ENCODE peak calls at places on chromosomes 16 and 17, in six cellular contexts. W, T, Y, V, J and P are unnamed samples.

GRCh38 chr16:25012525-25012991 is 2.6 kb downstream of the ARHGAP17 start:
- DNase-seq in W (no peak), T (no peak), Y (no peak), V (no peak), J (no peak), P (no peak)

GRCh38 chr16:70563571-70563970 is 40.0 kb downstream of the SF3B3 start:
- DNase-seq in W (no peak), T (no peak), Y (no peak), V (no peak), J (no peak), P (no peak)

GRCh38 chr16:66681676-66682075 is 14.9 kb downstream of the CMTM4 start:
- DNase-seq in W (no peak), T (no peak), Y (peak), V (no peak), J (no peak), P (no peak)

GRCh38 chr16:74107795-74108610 is 188.6 kb upstream of the PSMD7 start:
- DNase-seq in W (no peak), T (no peak), Y (no peak), V (no peak), J (no peak), P (no peak)

GRCh38 chr16:23434380-23434779 is 18.6 kb downstream of the COG7 start:
- DNase-seq in W (no peak), T (peak), Y (no peak), V (no peak), J (no peak), P (no peak)

GRCh38 chr16:53224932-53225533 is 170.2 kb downstream of the CHD9 start:
- DNase-seq in W (no peak), T (no peak), Y (no peak), V (no peak), J (no peak), P (no peak)

GRCh38 chr16:22373662-22374310 is 633 bp downstream of the CDR2 start:
- DNase-seq in W (peak), T (peak), Y (peak), V (peak), J (peak), P (no peak)

GRCh38 chr17:27858621-27859305 is 34.4 kb downstream of the LYRM9 start:
- DNase-seq in W (no peak), T (no peak), Y (no peak), V (no peak), J (no peak), P (no peak)

GRCh38 chr16:74936902-74937560 is 47.9 kb downstream of the WDR59 start:
- DNase-seq in W (no peak), T (no peak), Y (peak), V (no peak), J (no peak), P (no peak)

GRCh38 chr16:8916541-8917225 is 34.5 kb downstream of the LITAFD start:
- DNase-seq in W (no peak), T (no peak), Y (no peak), V (no peak), J (no peak), P (no peak)

GRCh38 chr17:80504671-80505413 is 28.4 kb upstream of the NPTX1 start:
- DNase-seq in W (no peak), T (no peak), Y (no peak), V (no peak), J (no peak), P (no peak)

GRCh38 chr16:73248316-73248715 is 200.4 kb upstream of the ZFHX3 start:
- DNase-seq in W (no peak), T (no peak), Y (no peak), V (no peak), J (no peak), P (no peak)

GRCh38 chr17:31389673-31390381 is 1.6 kb upstream of the RAB11FIP4 start:
- DNase-seq in W (no peak), T (no peak), Y (peak), V (no peak), J (no peak), P (no peak)

GRCh38 chr17:76341301-76341700 is 12.4 kb downstream of the PRPSAP1 start:
- DNase-seq in W (no peak), T (no peak), Y (peak), V (no peak), J (no peak), P (no peak)

GRCh38 chr17:72576289-72576759 is 455.5 kb downstream of the SOX9 start:
- DNase-seq in W (no peak), T (no peak), Y (no peak), V (no peak), J (no peak), P (peak)

GRCh38 chr16:80670170-80670865 is 129.5 kb downstream of the DYNLRB2 start:
- DNase-seq in W (no peak), T (no peak), Y (no peak), V (no peak), J (no peak), P (no peak)

GRCh38 chr16:80667925-80668324 is 127.1 kb downstream of the DYNLRB2 start:
- DNase-seq in W (no peak), T (no peak), Y (no peak), V (no peak), J (no peak), P (no peak)

GRCh38 chr16:80669673-80670072 is 128.9 kb downstream of the DYNLRB2 start:
- DNase-seq in W (no peak), T (no peak), Y (no peak), V (no peak), J (no peak), P (no peak)

GRCh38 chr16:80672379-80672778 is 131.6 kb downstream of the DYNLRB2 start:
- DNase-seq in W (no peak), T (no peak), Y (no peak), V (no peak), J (no peak), P (no peak)

DNA sequence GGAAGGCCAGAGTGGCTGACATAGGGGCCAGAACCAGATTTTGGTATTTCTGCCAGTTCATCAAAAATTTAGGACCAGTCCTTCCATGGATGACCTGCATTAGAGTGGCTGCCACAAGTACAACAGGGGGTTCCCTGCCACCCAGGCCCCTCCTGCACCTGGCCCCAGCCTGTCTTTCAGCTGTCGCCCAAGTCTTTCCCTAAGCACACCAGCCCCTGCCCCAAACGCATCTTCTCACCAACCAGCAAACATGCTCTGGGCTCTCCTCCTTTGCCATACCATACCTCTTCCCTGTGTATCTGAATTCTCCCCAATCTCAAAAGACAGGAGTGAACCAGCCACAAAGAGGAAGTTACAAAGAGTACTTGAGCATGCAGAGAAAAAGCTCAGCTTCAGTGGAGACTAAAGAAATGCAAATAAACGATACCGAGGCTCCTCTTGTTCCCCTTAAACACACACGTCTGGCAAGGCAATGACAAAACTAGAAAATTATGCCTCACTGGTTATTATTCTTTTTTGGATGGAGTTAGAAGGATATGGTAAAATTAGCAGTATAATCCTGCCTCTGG is 130.6 kb downstream of the DYNLRB2 start:
- DNase-seq in W (no peak), T (no peak), Y (no peak), V (no peak), J (no peak), P (no peak)
- H3K27ac ChIP-seq in W (no peak), T (no peak), Y (no peak), V (no peak), J (no peak), P (no peak)

GRCh38 chr17:34378664-34379101 is 15.7 kb upstream of the CCL1 start:
- DNase-seq in W (no peak), T (no peak), Y (no peak), V (no peak), J (no peak), P (no peak)
- H3K27ac ChIP-seq in W (no peak), T (no peak), Y (no peak), V (no peak), J (no peak), P (no peak)

GRCh38 chr16:84105948-84106740 is 10.6 kb downstream of the MBTPS1 start:
- DNase-seq in W (no peak), T (no peak), Y (no peak), V (no peak), J (no peak), P (no peak)
- H3K27ac ChIP-seq in W (peak), T (no peak), Y (no peak), V (no peak), J (peak), P (no peak)

GRCh38 chr16:84565669-84566495 is 52.0 kb downstream of the COTL1 start:
- DNase-seq in W (no peak), T (no peak), Y (no peak), V (peak), J (no peak), P (no peak)
- H3K27ac ChIP-seq in W (no peak), T (no peak), Y (no peak), V (no peak), J (no peak), P (no peak)